ENCODE peak calls at places on chromosomes 3 and 15, in seven cellular contexts. B is OCI-LY7, I is endothelial cell, F is natural killer cell, P is tibial nerve, E is psoas muscle, N is GM12865. U is an unnamed sample.

GRCh38 chr3:128875556-128876120 is 3.8 kb upstream of the ACAD9 start:
- DNase-seq in B (peak), I (peak), F (no peak), P (no peak), E (peak), N (peak), U (no peak)

GRCh38 chr3:176521531-176522175 is 675.6 kb downstream of the TBL1XR1 start:
- DNase-seq in B (no peak), I (no peak), F (no peak), P (no peak), E (no peak), N (no peak), U (no peak)

GRCh38 chr3:131283862-131284261 is 97.7 kb upstream of the NUDT16 start:
- DNase-seq in B (no peak), I (no peak), F (no peak), P (no peak), E (no peak), N (no peak), U (no peak)

GRCh38 chr15:59436774-59437472 is 1.1 kb upstream of the FAM81A start:
- DNase-seq in B (peak), I (no peak), F (no peak), P (no peak), E (no peak), N (peak), U (no peak)

GRCh38 chr3:170584585-170585007 is 1.3 kb downstream of the SLC7A14 start:
- DNase-seq in B (peak), I (peak), F (peak), P (peak), E (peak), N (peak), U (peak)

GRCh38 chr3:67790043-67790442 is 135.6 kb upstream of the SUCLG2 start:
- DNase-seq in B (peak), I (peak), F (peak), P (no peak), E (no peak), N (peak), U (no peak)

GRCh38 chr15:63402498-63403253 is 21.0 kb upstream of the CA12 start:
- DNase-seq in B (peak), I (no peak), F (no peak), P (no peak), E (no peak), N (peak), U (no peak)

GRCh38 chr3:58167431-58168351 is 43.1 kb downstream of the DNASE1L3 start:
- DNase-seq in B (peak), I (peak), F (peak), P (peak), E (peak), N (peak), U (peak)

GRCh38 chr3:58536501-58537411 is at the start of gene ACOX2:
- DNase-seq in B (no peak), I (no peak), F (no peak), P (peak), E (peak), N (no peak), U (no peak)

GRCh38 chr15:68385240-68385561 is 46.8 kb downstream of the ITGA11 start:
- DNase-seq in B (no peak), I (no peak), F (peak), P (no peak), E (no peak), N (no peak), U (peak)

GRCh38 chr15:68383161-68384074 is 48.5 kb downstream of the ITGA11 start:
- DNase-seq in B (peak), I (peak), F (peak), P (no peak), E (no peak), N (peak), U (no peak)

GRCh38 chr15:68386587-68387287 is 45.2 kb downstream of the ITGA11 start:
- DNase-seq in B (no peak), I (no peak), F (peak), P (no peak), E (no peak), N (no peak), U (no peak)

GRCh38 chr15:68385671-68386586 is 46.0 kb downstream of the ITGA11 start:
- DNase-seq in B (no peak), I (no peak), F (peak), P (no peak), E (no peak), N (no peak), U (no peak)

GRCh38 chr15:68384451-68385239 is 47.3 kb downstream of the ITGA11 start:
- DNase-seq in B (no peak), I (no peak), F (peak), P (no peak), E (no peak), N (no peak), U (no peak)
- TF ChIP-seq CTCF in B (no peak), I (no peak), F (no peak), P (no peak), E (no peak), N (no peak), U (no peak)

GRCh38 chr3:33798113-33798417 is 365 bp upstream of the PDCD6IP start:
- DNase-seq in B (no peak), I (no peak), F (no peak), P (no peak), E (no peak), N (no peak), U (no peak)
- TF ChIP-seq CTCF in B (no peak), I (no peak), F (no peak), P (no peak), E (no peak), N (no peak), U (no peak)

GRCh38 chr3:108031893-108032292 is 58.9 kb downstream of the CD47 start:
- DNase-seq in B (no peak), I (no peak), F (no peak), P (no peak), E (no peak), N (no peak), U (no peak)
- TF ChIP-seq CTCF in B (no peak), I (no peak), F (no peak), P (no peak), E (no peak), N (no peak), U (no peak)

DNA sequence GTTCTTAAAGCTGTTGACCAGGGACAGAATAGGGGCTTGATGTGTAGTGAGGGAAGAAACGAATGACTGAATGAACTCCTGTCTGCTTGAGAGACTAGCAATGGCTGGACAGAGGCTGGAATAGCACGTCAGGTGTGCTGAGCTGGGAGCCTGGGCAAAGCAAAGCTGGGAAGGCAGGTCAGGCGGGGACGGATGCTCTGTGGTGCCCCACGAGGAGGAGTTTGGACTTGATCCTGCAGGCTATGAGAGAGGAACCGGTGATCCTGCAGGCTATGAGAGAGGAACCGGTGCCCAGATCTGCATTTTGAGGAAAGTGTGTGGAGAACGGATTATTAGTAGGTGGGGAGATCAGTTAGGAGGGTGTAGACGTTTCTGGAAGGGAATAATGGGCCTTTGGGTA is 31.3 kb upstream of the PSTPIP1 start:
- DNase-seq in B (no peak), I (no peak), F (no peak), P (no peak), E (no peak), N (no peak), U (no peak)
- TF ChIP-seq CTCF in B (no peak), I (no peak), F (no peak), P (no peak), E (no peak), N (no peak), U (no peak)

GRCh38 chr3:8283180-8283579 is 218.4 kb upstream of the LMCD1 start:
- DNase-seq in B (no peak), I (no peak), F (no peak), P (no peak), E (no peak), N (no peak), U (no peak)

GRCh38 chr3:8282541-8283165 is 219.0 kb upstream of the LMCD1 start:
- DNase-seq in B (no peak), I (no peak), F (no peak), P (no peak), E (no peak), N (no peak), U (no peak)

GRCh38 chr3:8286749-8287148 is 214.9 kb upstream of the LMCD1 start:
- DNase-seq in B (no peak), I (no peak), F (no peak), P (no peak), E (no peak), N (no peak), U (no peak)
- TF ChIP-seq CTCF in B (no peak), I (no peak), F (no peak), P (no peak), E (no peak), N (no peak), U (no peak)

DNA sequence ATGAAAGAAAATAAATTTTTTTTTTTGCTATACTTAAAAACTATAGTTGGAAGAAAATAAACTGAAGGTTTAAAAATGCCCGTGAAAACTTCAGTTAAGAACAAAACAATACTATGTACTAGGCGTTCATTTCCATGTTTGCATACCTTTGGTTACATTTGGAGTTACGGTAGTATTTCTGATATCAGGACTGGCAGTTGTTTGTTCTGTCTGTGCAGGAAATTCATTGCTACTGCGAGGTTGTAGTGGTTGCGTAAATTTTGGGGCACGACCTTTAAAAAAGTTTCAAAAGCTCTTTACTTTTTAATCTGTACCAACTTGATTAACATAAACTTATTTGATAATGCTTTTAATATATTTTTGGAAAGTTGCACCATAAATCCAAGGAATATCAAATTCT is 47.9 kb downstream of the ST3GAL6 start:
- DNase-seq in B (no peak), I (no peak), F (no peak), P (no peak), E (no peak), N (no peak), U (no peak)
- TF ChIP-seq CTCF in B (no peak), I (no peak), F (no peak), P (no peak), E (no peak), N (no peak), U (no peak)

GRCh38 chr3:30303770-30304169 is 302.6 kb upstream of the TGFBR2 start:
- DNase-seq in B (no peak), I (no peak), F (no peak), P (no peak), E (no peak), N (no peak), U (no peak)
- TF ChIP-seq CTCF in B (no peak), I (no peak), F (no peak), P (no peak), E (no peak), N (no peak), U (no peak)

DNA sequence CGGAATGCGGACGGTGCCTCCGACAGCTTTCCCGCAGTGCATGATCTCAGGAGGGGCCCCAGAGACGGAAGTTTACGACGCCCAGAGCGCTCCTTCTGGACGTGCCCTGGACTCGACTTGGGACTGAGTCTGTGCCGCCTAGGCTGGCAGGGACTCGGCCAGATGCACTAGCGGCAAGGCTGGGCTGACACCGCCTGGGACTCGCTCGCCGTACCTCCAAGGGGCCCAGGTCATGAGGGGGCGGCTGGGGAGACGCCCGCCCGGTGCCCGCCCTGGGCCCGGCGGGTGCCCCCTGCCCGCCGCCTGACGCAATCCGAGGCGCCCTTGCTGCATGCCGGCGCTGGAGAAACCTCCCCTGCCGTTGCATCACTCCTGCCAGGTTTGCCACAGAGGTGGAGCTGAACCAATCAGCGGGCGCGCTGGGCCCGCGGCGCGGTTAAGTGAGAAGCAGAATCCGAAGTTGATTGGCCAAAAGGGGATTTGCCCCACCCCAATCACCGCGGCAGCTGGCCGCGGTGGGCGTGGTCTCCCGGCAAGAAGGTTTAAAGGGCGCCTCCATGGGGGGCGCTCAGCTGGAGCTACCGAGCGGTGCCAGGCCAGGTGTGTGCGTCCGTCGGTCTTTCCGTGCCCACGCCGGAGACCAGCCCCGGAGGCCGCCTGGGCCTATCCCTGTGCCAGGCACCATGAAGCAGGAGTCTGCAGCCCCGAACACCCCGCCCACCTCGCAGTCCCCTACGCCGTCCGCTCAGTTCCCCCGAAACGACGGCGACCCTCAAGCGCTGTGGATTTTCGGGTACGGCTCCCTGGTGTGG is at the start of gene CHAC1:
- DNase-seq in B (peak), I (peak), F (peak), P (peak), E (peak), N (peak), U (peak)
- TF ChIP-seq CTCF in B (peak), I (no peak), F (peak), P (no peak), E (no peak), N (no peak), U (no peak)